ENCODE peak calls at places on chromosome 1, in eight cellular contexts. U, C, Q, Z, H, X, A and K are unnamed samples. For H3K4me1, the result is how much of the 10 kb centered on the place peaks cover.

GRCh38 chr1:230185076-230186001 is 118.3 kb downstream of the GALNT2 start:
- DNase-seq in X (no peak), Z (no peak), A (no peak), C (no peak), H (peak), U (no peak), Q (no peak), K (no peak)

GRCh38 chr1:94949681-94950661 is 23.1 kb upstream of the CNN3 start:
- DNase-seq in H (peak), U (no peak), X (no peak), Z (no peak), A (peak), C (no peak), Q (no peak), K (no peak)

GRCh38 chr1:53754484-53755312 is 15.7 kb upstream of the GLIS1 start:
- DNase-seq in H (no peak), A (peak), Z (no peak), X (peak), C (peak), U (no peak), Q (peak), K (no peak)

GRCh38 chr1:83697220-83697619 is 301.7 kb downstream of the TTLL7 start:
- DNase-seq in Z (no peak), C (no peak), Q (no peak), H (no peak), A (no peak), X (no peak), U (no peak), K (no peak)

GRCh38 chr1:66258404-66259105 is 275.4 kb upstream of the SGIP1 start:
- DNase-seq in U (no peak), C (peak), X (peak), Z (no peak), H (no peak), Q (no peak), A (peak), K (no peak)

GRCh38 chr1:66493731-66494130 is 40.2 kb upstream of the SGIP1 start:
- DNase-seq in X (no peak), C (no peak), Q (no peak), A (peak), H (no peak), U (no peak), Z (no peak), K (no peak)

GRCh38 chr1:172900359-172900997 is 150.3 kb downstream of the TNFSF18 start:
- DNase-seq in Z (no peak), U (no peak), Q (no peak), X (no peak), H (no peak), A (no peak), C (no peak), K (no peak)

GRCh38 chr1:107680579-107680985 is 284.4 kb downstream of the VAV3 start:
- DNase-seq in A (no peak), Q (no peak), U (no peak), H (no peak), C (no peak), X (no peak), Z (no peak), K (no peak)

GRCh38 chr1:31306278-31306677 is 9.4 kb downstream of the ZCCHC17 start:
- DNase-seq in H (no peak), C (no peak), X (no peak), Q (no peak), U (no peak), A (peak), Z (no peak), K (no peak)

GRCh38 chr1:26733982-26734381 is 38.2 kb downstream of the ARID1A start:
- DNase-seq in C (no peak), Q (no peak), A (peak), Z (no peak), X (no peak), H (no peak), U (no peak), K (no peak)

GRCh38 chr1:221824025-221824424 is 82.1 kb upstream of the DUSP10 start:
- DNase-seq in Z (no peak), A (peak), C (no peak), U (no peak), X (no peak), H (no peak), Q (no peak), K (no peak)

GRCh38 chr1:151915066-151915686 is 5.9 kb upstream of the THEM4 start:
- DNase-seq in U (no peak), C (no peak), A (peak), Q (no peak), H (no peak), Z (no peak), X (no peak), K (no peak)
- H3K4me1 ChIP-seq in U (under half), C (under half), A (under half), Q (under half), H (under half), Z (under half), X (under half), K (under half)

GRCh38 chr1:8816306-8816705 is 1.1 kb downstream of the RERE start:
- DNase-seq in H (no peak), Z (no peak), A (peak), U (no peak), C (no peak), Q (no peak), X (no peak), K (no peak)

GRCh38 chr1:8813991-8814390 is 3.4 kb downstream of the RERE start:
- DNase-seq in H (no peak), U (no peak), Z (no peak), Q (no peak), C (no peak), X (no peak), A (peak), K (no peak)

GRCh38 chr1:8815582-8816285 is 1.7 kb downstream of the RERE start:
- DNase-seq in Q (no peak), X (peak), Z (no peak), C (peak), A (peak), H (peak), U (no peak), K (no peak)

GRCh38 chr1:8813016-8813763 is 4.2 kb downstream of the RERE start:
- DNase-seq in Z (no peak), H (no peak), A (peak), Q (no peak), C (no peak), U (no peak), X (no peak), K (no peak)

GRCh38 chr1:8814870-8815269 is 2.6 kb downstream of the RERE start:
- DNase-seq in U (no peak), Z (no peak), A (no peak), Q (no peak), H (no peak), X (peak), C (peak), K (no peak)
- H3K4me3 ChIP-seq in U (no peak), Z (no peak), A (no peak), Q (no peak), H (no peak), X (no peak), C (peak), K (no peak)

DNA sequence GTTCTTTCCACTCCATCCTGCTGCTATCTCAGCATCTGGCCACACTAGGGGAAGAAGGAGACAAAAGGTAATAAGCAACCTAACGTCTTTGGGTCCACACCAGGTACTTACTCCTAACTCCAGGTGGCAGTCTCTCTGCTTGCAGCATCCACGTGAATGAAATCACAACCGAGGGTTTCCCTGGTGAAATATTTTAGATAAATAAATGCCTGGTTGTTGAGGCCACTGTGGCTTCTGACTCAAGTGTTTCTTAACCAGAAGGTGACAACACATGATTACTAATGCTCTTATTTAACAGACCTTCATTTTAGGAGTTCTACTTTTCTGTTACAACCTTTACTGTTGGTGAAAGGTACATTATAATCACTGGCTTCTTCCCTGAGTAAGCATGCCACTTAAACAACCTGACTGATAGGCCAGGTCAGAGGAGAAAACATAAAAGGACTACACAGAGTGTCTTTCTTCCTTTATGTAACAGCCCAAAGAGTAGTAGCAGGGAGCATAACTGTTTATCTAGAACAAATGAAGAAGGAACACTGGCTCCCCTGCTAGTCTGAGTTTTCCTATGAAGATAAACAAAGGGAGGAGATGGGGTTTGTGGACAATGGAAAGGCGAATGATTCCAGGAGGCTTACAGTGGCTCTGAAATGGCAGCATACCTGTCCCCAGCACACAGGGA is 59.9 kb downstream of the SYT6 start:
- DNase-seq in Z (no peak), H (no peak), A (peak), C (peak), X (no peak), Q (no peak), U (no peak), K (no peak)
- H3K27ac ChIP-seq in Z (no peak), H (no peak), A (peak), C (no peak), X (no peak), Q (no peak), U (no peak), K (no peak)

GRCh38 chr1:76938304-76938703 is 71.0 kb downstream of the ST6GALNAC5 start:
- DNase-seq in A (no peak), H (no peak), C (no peak), Q (no peak), Z (no peak), U (no peak), X (no peak), K (no peak)
- H3K4me1 ChIP-seq in A (under half), H (under half), C (under half), Q (under half), Z (under half), U (under half), X (under half), K (under half)

GRCh38 chr1:70204139-70204538 is 1.2 kb downstream of the LRRC40 start:
- DNase-seq in Q (no peak), U (no peak), X (no peak), Z (no peak), H (no peak), C (no peak), A (no peak), K (no peak)
- H3K4me3 ChIP-seq in Q (no peak), U (peak), X (no peak), Z (no peak), H (no peak), C (peak), A (peak), K (peak)

GRCh38 chr1:41340655-41341364 is 20.4 kb upstream of the FOXO6 start:
- DNase-seq in H (no peak), X (no peak), Q (no peak), Z (no peak), A (no peak), C (no peak), U (no peak), K (no peak)

GRCh38 chr1:41342774-41343355 is 18.4 kb upstream of the FOXO6 start:
- DNase-seq in H (no peak), Z (no peak), X (no peak), Q (no peak), U (no peak), C (no peak), A (no peak), K (no peak)

GRCh38 chr1:41341756-41342562 is 19.3 kb upstream of the FOXO6 start:
- DNase-seq in Q (no peak), U (no peak), Z (no peak), H (peak), C (peak), A (peak), X (no peak), K (no peak)

GRCh38 chr1:41338820-41339219 is 22.4 kb upstream of the FOXO6 start:
- DNase-seq in U (no peak), A (no peak), C (peak), X (no peak), Q (no peak), H (no peak), Z (no peak), K (no peak)

DNA sequence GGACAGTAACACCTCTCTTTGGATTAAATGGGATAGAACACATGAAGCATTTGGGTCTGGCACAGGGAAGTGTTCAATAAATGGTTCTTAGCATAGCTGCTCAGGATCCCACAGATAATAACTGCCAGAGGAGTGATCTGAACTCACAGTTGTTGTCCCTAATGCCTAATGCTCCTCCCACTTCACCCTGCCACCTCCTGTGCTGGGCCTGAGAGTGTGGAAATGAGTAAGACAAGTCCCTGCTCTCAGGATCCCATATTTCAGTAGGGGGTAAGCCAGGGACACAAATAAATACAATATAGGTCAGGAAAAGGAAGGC is 19.9 kb upstream of the FOXO6 start:
- DNase-seq in Q (no peak), X (no peak), Z (no peak), H (no peak), U (no peak), A (no peak), C (peak), K (no peak)
- H3K27ac ChIP-seq in Q (no peak), X (no peak), Z (no peak), H (no peak), U (no peak), A (no peak), C (no peak), K (no peak)